ENCODE peak calls at places on chromosome 9, in seven cellular contexts. I is head of caudate nucleus, B is AG10803, S is HuH-7, D is MM.1S, Z is heart right ventricle, R is amniotic stem cell. G is an unnamed sample.

GRCh38 chr9:90331826-90332575 is 310.6 kb downstream of the DIRAS2 start:
- DNase-seq in I (no peak), B (peak; percentile 87), S (no peak), D (no peak), Z (no peak), R (no peak), G (no peak)

GRCh38 chr9:1157836-1158235 is 107.7 kb downstream of the DMRT2 start:
- DNase-seq in I (no peak), B (no peak), S (no peak), D (no peak), Z (no peak), R (no peak), G (no peak)

GRCh38 chr9:133907302-133907880 is 84.7 kb downstream of the VAV2 start:
- DNase-seq in I (no peak), B (no peak), S (no peak), D (no peak), Z (no peak), R (no peak), G (no peak)

GRCh38 chr9:81266674-81267073 is 422.7 kb downstream of the TLE1 start:
- DNase-seq in I (no peak), B (peak; percentile 3), S (no peak), D (no peak), Z (no peak), R (no peak), G (no peak)

GRCh38 chr9:4665357-4665756 is 923 bp downstream of the SPATA6L start:
- DNase-seq in I (no peak), B (peak; percentile 60), S (no peak), D (no peak), Z (no peak), R (no peak), G (no peak)

GRCh38 chr9:134211811-134212460 is 47.6 kb upstream of the RNU6ATAC start:
- DNase-seq in I (no peak), B (no peak), S (no peak), D (no peak), Z (peak; percentile 6), R (no peak), G (no peak)

GRCh38 chr9:35464056-35465025 is 25.6 kb upstream of the RUSC2 start:
- DNase-seq in I (no peak), B (peak; percentile 57), S (no peak), D (no peak), Z (no peak), R (no peak), G (no peak)

GRCh38 chr9:113158446-113158845 is 7.6 kb downstream of the SLC31A2 start:
- DNase-seq in I (no peak), B (no peak), S (no peak), D (no peak), Z (no peak), R (no peak), G (no peak)

GRCh38 chr9:120099064-120099463 is 480.9 kb downstream of the CDK5RAP2 start:
- DNase-seq in I (no peak), B (no peak), S (peak; percentile 12), D (no peak), Z (no peak), R (no peak), G (no peak)

GRCh38 chr9:36456480-36457115 is 56.5 kb upstream of the RNF38 start:
- DNase-seq in I (no peak), B (no peak), S (no peak), D (no peak), Z (no peak), R (no peak), G (no peak)

GRCh38 chr9:31119882-31120481 is 1264.5 kb upstream of the ACO1 start:
- DNase-seq in I (peak; percentile 27), B (no peak), S (no peak), D (peak; percentile 43), Z (no peak), R (no peak), G (no peak)

GRCh38 chr9:36034911-36035490 is 1.7 kb upstream of the RECK start:
- DNase-seq in I (no peak), B (no peak), S (no peak), D (no peak), Z (no peak), R (no peak), G (no peak)

GRCh38 chr9:109198736-109199384 is 31.8 kb upstream of the FRRS1L start:
- DNase-seq in I (no peak), B (no peak), S (peak; percentile 28), D (no peak), Z (no peak), R (no peak), G (no peak)

GRCh38 chr9:95075700-95076099 is 241.8 kb downstream of the FANCC start:
- DNase-seq in I (no peak), B (no peak), S (no peak), D (no peak), Z (no peak), R (no peak), G (no peak)

GRCh38 chr9:133846483-133847090 is 108.4 kb upstream of the SARDH start:
- DNase-seq in I (no peak), B (no peak), S (no peak), D (no peak), Z (no peak), R (no peak), G (no peak)

GRCh38 chr9:87874320-87874655 is 8.4 kb upstream of the SPATA31E1 start:
- DNase-seq in I (no peak), B (no peak), S (no peak), D (no peak), Z (no peak), R (no peak), G (no peak)

GRCh38 chr9:4318741-4319140 is 18.9 kb upstream of the GLIS3 start:
- DNase-seq in I (no peak), B (no peak), S (no peak), D (no peak), Z (no peak), R (no peak), G (no peak)

GRCh38 chr9:104983491-104983890 is 55.5 kb upstream of the ABCA1 start:
- DNase-seq in I (no peak), B (no peak), S (no peak), D (no peak), Z (no peak), R (no peak), G (no peak)

GRCh38 chr9:112856843-112857242 is 33.8 kb downstream of the SLC46A2 start:
- DNase-seq in I (no peak), B (no peak), S (no peak), D (no peak), Z (no peak), R (no peak), G (no peak)

GRCh38 chr9:122580360-122580759 is 2.8 kb downstream of the OR1L8 start:
- DNase-seq in I (no peak), B (peak; percentile 84), S (no peak), D (no peak), Z (no peak), R (no peak), G (no peak)

GRCh38 chr9:121294866-121295661 is 27.1 kb downstream of the GSN start:
- DNase-seq in I (peak; percentile 61), B (no peak), S (no peak), D (no peak), Z (peak; percentile 57), R (no peak), G (no peak)

GRCh38 chr9:38445154-38446043 is 21.1 kb upstream of the IGFBPL1 start:
- DNase-seq in I (no peak), B (no peak), S (no peak), D (no peak), Z (no peak), R (no peak), G (no peak)

GRCh38 chr9:106956971-106957370 is 94.0 kb downstream of the ZNF462 start:
- DNase-seq in I (no peak), B (peak; percentile 81), S (no peak), D (no peak), Z (no peak), R (no peak), G (no peak)

GRCh38 chr9:134560206-134560605 is 81.4 kb upstream of the COL5A1 start:
- DNase-seq in I (no peak), B (no peak), S (no peak), D (no peak), Z (no peak), R (no peak), G (no peak)

GRCh38 chr9:715743-716400 is 125.6 kb upstream of the DMRT1 start:
- DNase-seq in I (no peak), B (peak; percentile 44), S (no peak), D (no peak), Z (no peak), R (no peak), G (no peak)

GRCh38 chr9:121220996-121221671 is 19.5 kb upstream of the RAB14 start:
- DNase-seq in I (no peak), B (no peak), S (no peak), D (no peak), Z (no peak), R (no peak), G (no peak)

GRCh38 chr9:38662763-38663593 is 42.6 kb upstream of the ANKRD18A start:
- DNase-seq in I (peak; percentile 72), B (no peak), S (no peak), D (no peak), Z (no peak), R (no peak), G (peak; percentile 19)

GRCh38 chr9:123597926-123598556 is 242.0 kb downstream of the CRB2 start:
- DNase-seq in I (no peak), B (no peak), S (no peak), D (no peak), Z (no peak), R (no peak), G (no peak)

GRCh38 chr9:132761602-132762001 is 91.3 kb downstream of the GTF3C4 start:
- DNase-seq in I (no peak), B (no peak), S (no peak), D (no peak), Z (no peak), R (no peak), G (no peak)

GRCh38 chr9:105359899-105360298 is 87.9 kb upstream of the FSD1L start:
- DNase-seq in I (no peak), B (peak; percentile 24), S (no peak), D (no peak), Z (no peak), R (no peak), G (no peak)

GRCh38 chr9:136138566-136138965 is 19.9 kb upstream of the TMEM250 start:
- DNase-seq in I (no peak), B (no peak), S (peak; percentile 95), D (no peak), Z (no peak), R (no peak), G (no peak)

GRCh38 chr9:116817762-116818161 is 130.7 kb downstream of the TRIM32 start:
- DNase-seq in I (no peak), B (no peak), S (no peak), D (no peak), Z (no peak), R (no peak), G (no peak)

GRCh38 chr9:20921362-20921761 is 110.1 kb downstream of the HACD4 start:
- DNase-seq in I (no peak), B (no peak), S (no peak), D (no peak), Z (no peak), R (no peak), G (no peak)

GRCh38 chr9:113580954-113581311 is 117.4 kb downstream of the RGS3 start:
- DNase-seq in I (no peak), B (no peak), S (no peak), D (no peak), Z (no peak), R (no peak), G (no peak)

GRCh38 chr9:16000826-16001225 is 448.0 kb downstream of the CCDC171 start:
- DNase-seq in I (no peak), B (no peak), S (no peak), D (no peak), Z (no peak), R (no peak), G (no peak)

GRCh38 chr9:94887721-94888120 is 161.2 kb downstream of the AOPEP start:
- DNase-seq in I (no peak), B (no peak), S (no peak), D (no peak), Z (no peak), R (no peak), G (no peak)

GRCh38 chr9:93028448-93029006 is 30.0 kb upstream of the SUSD3 start:
- DNase-seq in I (no peak), B (no peak), S (no peak), D (no peak), Z (no peak), R (no peak), G (no peak)